ENCODE peak calls at places on chromosome 2, in four cellular contexts. C is IMR-90, R is MM.1S, Z is GM23248. B is an unnamed sample.

GRCh38 chr2:236616031-236616430 is 46.4 kb downstream of the ACKR3 start:
- DNase-seq in R (no peak), C (no peak), Z (no peak), B (no peak)

GRCh38 chr2:151771599-151772358 is 37.5 kb upstream of the NEB start:
- DNase-seq in R (peak; percentile 71), C (peak; percentile 94), Z (peak; percentile 89), B (no peak)

GRCh38 chr2:207825033-207825957 is 55.6 kb upstream of the FZD5 start:
- DNase-seq in C (no peak), Z (no peak), R (no peak), B (no peak)

GRCh38 chr2:190507135-190507534 is 27.4 kb downstream of the NEMP2 start:
- DNase-seq in C (no peak), R (no peak), Z (no peak), B (no peak)

GRCh38 chr2:225010804-225011203 is 31.5 kb downstream of the DOCK10 start:
- DNase-seq in Z (peak; percentile 93), R (no peak), C (peak; percentile 91), B (peak; percentile 75)

GRCh38 chr2:18922276-18922675 is 332.9 kb upstream of the NT5C1B start:
- DNase-seq in R (no peak), Z (peak; percentile 49), C (peak; percentile 28), B (peak; percentile 17)

GRCh38 chr2:232495292-232495691 is 7.7 kb upstream of the ECEL1 start:
- DNase-seq in C (no peak), R (no peak), Z (no peak), B (no peak)

GRCh38 chr2:127681288-127681771 is 6.0 kb upstream of the LIMS2 start:
- DNase-seq in C (no peak), Z (peak; percentile 30), R (no peak), B (no peak)

GRCh38 chr2:206213514-206213845 is 53.8 kb downstream of the EEF1B2 start:
- DNase-seq in R (no peak), Z (no peak), C (no peak), B (no peak)

GRCh38 chr2:138974651-138975050 is 194.5 kb upstream of the NXPH2 start:
- DNase-seq in R (no peak), Z (no peak), C (no peak), B (peak; percentile 85)

GRCh38 chr2:196783431-196784094 is 15.9 kb downstream of the GTF3C3 start:
- DNase-seq in Z (peak; percentile 90), C (peak; percentile 69), R (no peak), B (peak; percentile 21)

GRCh38 chr2:75729861-75730260 is 19.1 kb upstream of the GCFC2 start:
- DNase-seq in Z (peak; percentile 19), R (peak; percentile 7), C (no peak), B (peak; percentile 30)

GRCh38 chr2:162091325-162092007 is 17.5 kb upstream of the DPP4 start:
- DNase-seq in C (peak; percentile 42), R (no peak), Z (peak; percentile 63), B (peak; percentile 19)

GRCh38 chr2:193793914-193794313 is 1599.2 kb upstream of the TMEFF2 start:
- DNase-seq in Z (peak; percentile 49), R (no peak), C (no peak), B (peak; percentile 39)

GRCh38 chr2:179240481-179241451 is 23.9 kb downstream of the SESTD1 start:
- DNase-seq in R (no peak), Z (no peak), C (no peak), B (no peak)

GRCh38 chr2:32864761-32865160 is 82.0 kb upstream of the LTBP1 start:
- DNase-seq in C (peak; percentile 93), Z (peak; percentile 74), R (no peak), B (peak; percentile 79)

GRCh38 chr2:3656762-3657691 is 973 bp upstream of the ALLC start:
- DNase-seq in Z (no peak), R (no peak), C (peak; percentile 7), B (peak; percentile 68)

GRCh38 chr2:35503311-35503710 is 852.3 kb upstream of the CRIM1 start:
- DNase-seq in C (no peak), Z (no peak), R (no peak), B (no peak)

GRCh38 chr2:236828002-236828401 is 257.7 kb upstream of the COPS8 start:
- DNase-seq in R (no peak), Z (no peak), C (no peak), B (no peak)

GRCh38 chr2:68727698-68728375 is 6.8 kb upstream of the ARHGAP25 start:
- DNase-seq in R (no peak), Z (peak; percentile 32), C (peak; percentile 90), B (no peak)

GRCh38 chr2:10790228-10790973 is 22.2 kb downstream of the PDIA6 start:
- DNase-seq in R (peak; percentile 89), C (no peak), Z (no peak), B (no peak)

GRCh38 chr2:96157649-96158553 is 12.7 kb upstream of the DUSP2 start:
- DNase-seq in Z (peak; percentile 63), C (no peak), R (no peak), B (no peak)

GRCh38 chr2:119442850-119443249 is 11.2 kb downstream of the TMEM37 start:
- DNase-seq in R (no peak), C (no peak), Z (no peak), B (no peak)

GRCh38 chr2:120548627-120549026 is 187.0 kb upstream of the GLI2 start:
- DNase-seq in C (no peak), Z (no peak), R (no peak), B (no peak)

GRCh38 chr2:58063641-58064040 is 17.0 kb downstream of the VRK2 start:
- DNase-seq in R (no peak), C (peak; percentile 77), Z (peak; percentile 90), B (peak; percentile 17)

GRCh38 chr2:160472839-160473251 is 20.8 kb downstream of the RBMS1 start:
- DNase-seq in C (peak; percentile 94), R (no peak), Z (no peak), B (peak; percentile 74)

GRCh38 chr2:177724398-177725287 is 332.1 kb downstream of the AGPS start:
- DNase-seq in R (peak; percentile 58), C (peak; percentile 42), Z (peak; percentile 62), B (peak; percentile 79)

DNA sequence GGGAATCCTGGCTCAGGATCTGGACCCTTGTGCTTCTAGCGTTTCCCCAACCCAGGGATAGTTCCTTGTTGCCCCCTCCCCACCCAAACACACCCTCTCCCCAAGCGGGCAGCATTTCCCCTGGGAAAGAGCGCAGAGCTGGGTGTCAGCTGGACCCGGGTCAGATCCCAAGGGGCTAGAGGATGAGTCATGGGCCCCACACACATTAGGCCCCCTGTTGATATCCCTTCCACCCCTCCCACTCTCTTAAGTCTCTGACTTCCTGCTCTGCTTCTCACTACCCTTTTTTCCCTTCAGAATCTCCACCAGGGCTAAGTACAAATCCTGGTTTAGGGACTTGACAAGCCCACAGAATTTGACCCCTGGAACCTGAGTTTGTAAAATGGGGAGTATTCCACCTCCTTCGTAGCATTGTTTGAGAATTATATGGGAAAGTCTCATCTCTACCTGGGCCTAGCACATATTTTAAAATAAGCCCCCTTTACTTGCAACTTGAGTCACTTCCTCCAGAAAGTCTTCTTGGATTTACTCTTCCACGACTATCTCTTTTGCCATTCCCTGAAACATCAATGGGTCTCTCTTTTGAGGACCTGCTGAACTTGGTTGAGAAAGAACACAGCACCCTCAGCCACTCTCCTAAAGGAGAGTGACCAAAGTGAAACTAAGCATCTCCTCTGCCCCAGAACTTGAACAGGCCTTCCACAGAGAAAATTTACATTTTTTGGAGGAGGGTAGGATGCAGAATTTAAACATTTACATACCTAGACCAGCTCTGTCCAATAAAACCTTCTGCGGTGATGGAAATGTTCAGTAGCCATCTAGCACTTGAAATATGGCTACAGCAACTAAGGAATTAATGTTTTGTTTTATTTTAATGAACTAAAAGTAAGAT is 4.7 kb downstream of the RTKN start:
- DNase-seq in C (no peak), Z (no peak), R (no peak), B (no peak)
- H3K4me3 ChIP-seq in C (no peak overlapping the region), Z (no peak overlapping the region), R (no peak overlapping the region), B (no peak overlapping the region)

DNA sequence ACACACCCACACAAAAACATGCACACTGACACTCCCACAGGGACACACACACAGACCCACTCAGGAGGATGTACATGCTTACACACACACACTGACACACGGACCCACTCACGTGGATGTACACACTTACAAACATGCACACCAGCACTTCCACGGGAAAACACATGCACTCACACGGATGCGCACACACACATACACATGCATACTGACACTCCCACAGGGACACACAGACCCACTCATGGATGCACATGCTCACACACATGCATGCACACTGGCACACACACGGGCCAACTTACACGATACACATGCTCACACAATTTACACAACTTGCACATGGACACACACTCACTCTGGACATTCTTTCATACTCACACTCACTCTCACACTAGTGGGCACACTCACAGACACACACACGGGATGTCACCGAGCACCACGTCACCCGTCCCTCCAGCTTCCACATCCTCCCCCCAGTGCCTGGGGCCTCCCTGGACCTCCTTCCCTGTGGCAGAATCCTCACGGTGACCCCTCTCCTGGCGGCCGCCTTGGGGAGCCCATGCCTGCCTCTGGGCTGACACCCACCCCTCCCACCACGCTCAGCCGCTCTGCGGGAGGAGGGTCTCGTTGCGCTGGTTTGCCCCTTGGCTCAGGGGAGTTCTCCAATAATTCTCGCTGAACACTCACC is 58.5 kb downstream of the TWIST2 start:
- DNase-seq in R (no peak), Z (peak; percentile 32), C (no peak), B (no peak)
- H3K9ac ChIP-seq in R (no peak overlapping the region), Z (no peak overlapping the region), C (no peak overlapping the region), B (no peak overlapping the region)

DNA sequence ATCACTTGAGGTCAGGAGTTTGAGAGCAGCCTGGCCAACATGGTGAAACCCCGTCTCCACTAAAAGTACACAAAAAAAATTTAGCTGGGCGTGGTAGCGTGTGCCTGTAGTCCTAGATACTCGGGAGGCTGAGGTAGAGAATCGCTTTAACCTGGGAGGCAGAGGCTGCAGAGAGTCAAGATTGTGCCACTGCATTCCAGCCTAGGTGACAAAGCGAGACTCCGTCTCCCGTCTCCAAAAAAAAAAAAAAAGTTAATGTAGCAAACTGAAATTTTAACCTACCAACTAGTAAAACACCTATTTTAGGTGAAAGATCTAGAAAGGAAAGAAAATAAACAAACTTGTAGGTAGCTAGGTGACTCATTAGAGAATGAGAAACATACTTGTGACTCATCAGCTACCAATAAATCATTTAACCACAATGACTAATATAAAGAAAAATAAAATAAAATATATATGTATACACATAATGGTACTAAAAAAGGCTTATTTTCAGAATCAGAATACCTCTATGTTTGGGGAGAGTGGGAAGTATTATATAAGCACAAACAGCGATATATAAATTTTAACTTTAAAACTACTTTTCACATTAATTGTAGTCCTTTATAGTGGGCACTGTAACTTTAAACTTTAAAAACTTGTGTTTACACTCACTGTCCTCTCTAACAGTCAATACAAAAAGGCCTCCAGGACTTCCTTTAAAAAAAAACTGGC is 36.6 kb downstream of the DARS1 start:
- DNase-seq in R (no peak), Z (peak; percentile 85), C (peak; percentile 83), B (peak; percentile 36)
- H3K36me3 ChIP-seq in R (no peaks in the 10 kb centered on the region), Z (peaks cover 17% of the 10 kb centered on the region), C (peaks cover 3% of the 10 kb centered on the region), B (peaks cover 3% of the 10 kb centered on the region)

GRCh38 chr2:108981846-108982245 is 7.2 kb downstream of the EDAR start:
- DNase-seq in Z (no peak), C (no peak), R (no peak), B (no peak)

GRCh38 chr2:108980076-108980475 is 8.9 kb downstream of the EDAR start:
- DNase-seq in R (no peak), C (no peak), Z (no peak), B (no peak)

GRCh38 chr2:108987111-108987510 is 1.9 kb downstream of the EDAR start:
- DNase-seq in Z (no peak), C (no peak), R (no peak), B (no peak)

GRCh38 chr2:108982259-108982679 is 6.8 kb downstream of the EDAR start:
- DNase-seq in C (no peak), R (no peak), Z (no peak), B (peak; percentile 13)

DNA sequence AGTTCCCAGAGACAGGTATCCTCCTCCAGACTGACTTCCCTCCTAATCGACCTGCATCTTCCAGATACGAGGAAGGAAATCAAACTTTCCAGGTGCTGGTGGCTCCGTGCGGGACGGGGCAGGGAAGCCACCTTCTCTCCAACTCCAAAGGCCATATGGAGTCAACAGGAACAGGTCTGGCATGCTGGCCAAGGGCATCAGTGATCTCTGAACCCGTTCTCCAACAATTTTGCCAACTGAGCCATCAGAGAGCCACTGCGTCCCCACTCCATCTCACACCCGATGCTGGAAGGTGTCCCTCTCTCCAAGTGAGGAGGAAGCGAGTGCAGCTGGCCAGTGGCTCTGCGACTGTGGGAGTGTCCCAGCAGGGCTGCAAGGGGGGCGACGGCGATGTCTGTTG is 5.4 kb downstream of the EDAR start:
- DNase-seq in Z (no peak), C (no peak), R (no peak), B (no peak)
- H3K4me3 ChIP-seq in Z (no peak overlapping the region), C (no peak overlapping the region), R (no peak overlapping the region), B (no peak overlapping the region)